ENCODE peak calls at places on chromosomes 5 and 9, in ten cellular contexts. D is neuronal stem cell; K is CD4-positive, CD25-positive, alpha-beta regulatory T cell; J is heart right ventricle; B is H1; O is mesenchymal stem cell; S is MM.1S; Z is lower lobe of right lung; X is left ventricle myocardium inferior; F is gastrocnemius medialis. G is an unnamed sample. For H3K9me3 and H3K36me3, the result is how much of the 10 kb centered on the place peaks cover.

GRCh38 chr5:74595143-74595915 is 45.2 kb downstream of the ENC1 start:
- DNase-seq in O (peak), Z (no peak), K (no peak), S (no peak), D (no peak), F (no peak), J (peak), X (no peak), B (peak), G (no peak)

GRCh38 chr9:110029422-110029814 is 178.5 kb downstream of the C9orf152 start:
- DNase-seq in J (no peak), S (no peak), F (no peak), B (no peak), D (no peak), K (no peak), Z (no peak), O (peak), X (no peak), G (no peak)

GRCh38 chr5:92665506-92665905 is 915.5 kb downstream of the NR2F1-AS1 start:
- DNase-seq in B (no peak), Z (no peak), X (no peak), D (no peak), O (no peak), S (no peak), K (no peak), F (no peak), J (no peak), G (no peak)

GRCh38 chr5:162272417-162272816 is 204.8 kb downstream of the GABRG2 start:
- DNase-seq in Z (no peak), J (no peak), D (no peak), O (no peak), B (no peak), S (no peak), K (no peak), X (no peak), F (no peak), G (no peak)

GRCh38 chr5:10599828-10600227 is 36.0 kb downstream of the ANKRD33B start:
- DNase-seq in S (peak), D (no peak), F (no peak), K (no peak), B (no peak), J (no peak), O (peak), Z (no peak), X (no peak), G (no peak)

GRCh38 chr9:110602281-110602680 is 22.7 kb upstream of the SVEP1 start:
- DNase-seq in F (no peak), D (no peak), Z (no peak), K (no peak), O (no peak), X (no peak), J (no peak), S (no peak), B (no peak), G (no peak)

GRCh38 chr5:154713615-154714125 is 41.5 kb upstream of the LARP1 start:
- DNase-seq in O (peak), F (no peak), B (no peak), J (no peak), S (no peak), D (no peak), Z (no peak), K (no peak), X (no peak), G (no peak)

GRCh38 chr5:39584921-39585320 is 160.1 kb upstream of the DAB2 start:
- DNase-seq in J (no peak), Z (no peak), O (no peak), B (no peak), D (no peak), F (no peak), K (no peak), X (no peak), S (no peak), G (no peak)

GRCh38 chr9:126545116-126545515 is 68.6 kb upstream of the LMX1B start:
- DNase-seq in B (no peak), F (no peak), X (no peak), S (no peak), O (no peak), D (no peak), Z (peak), K (no peak), J (no peak), G (no peak)

GRCh38 chr9:96441798-96442445 is 8.0 kb upstream of the HABP4 start:
- DNase-seq in K (no peak), F (no peak), X (no peak), J (no peak), B (no peak), Z (no peak), D (no peak), S (peak), O (peak), G (no peak)

GRCh38 chr5:10601246-10602030 is 37.6 kb downstream of the ANKRD33B start:
- DNase-seq in Z (peak), K (no peak), O (peak), J (peak), F (peak), D (no peak), S (peak), X (peak), B (no peak), G (peak)

GRCh38 chr9:97703437-97704326 is 6.5 kb upstream of the XPA start:
- DNase-seq in Z (no peak), S (peak), F (no peak), D (no peak), B (no peak), X (no peak), O (peak), K (no peak), J (no peak), G (no peak)

GRCh38 chr5:169161022-169161680 is 139.8 kb downstream of the SLIT3 start:
- DNase-seq in K (no peak), D (peak), X (peak), J (peak), B (no peak), S (no peak), Z (no peak), F (peak), O (peak), G (peak)

GRCh38 chr5:132591140-132591539 is 34.4 kb downstream of the RAD50 start:
- DNase-seq in J (no peak), F (no peak), B (no peak), O (peak), D (no peak), S (no peak), Z (no peak), X (no peak), K (no peak), G (no peak)

GRCh38 chr5:103808464-103809106 is 246.0 kb upstream of the NUDT12 start:
- DNase-seq in J (no peak), O (peak), S (peak), D (peak), K (no peak), Z (no peak), F (no peak), X (no peak), B (peak), G (no peak)

GRCh38 chr5:14869286-14870164 is 2.1 kb downstream of the ANKH start:
- DNase-seq in B (no peak), X (no peak), D (no peak), J (no peak), F (no peak), Z (no peak), O (no peak), K (peak), S (no peak), G (no peak)

GRCh38 chr5:113520429-113520828 is 6.9 kb downstream of the YTHDC2 start:
- DNase-seq in Z (no peak), S (no peak), K (no peak), D (no peak), X (no peak), F (no peak), J (no peak), O (no peak), B (no peak), G (no peak)

GRCh38 chr9:75431388-75431787 is 343.1 kb downstream of the OSTF1 start:
- DNase-seq in F (no peak), D (no peak), K (no peak), X (no peak), B (no peak), Z (no peak), S (no peak), O (no peak), J (no peak), G (no peak)

GRCh38 chr5:75510417-75510835 is 1.0 kb downstream of the CERT1 start:
- DNase-seq in X (no peak), B (no peak), J (no peak), D (no peak), F (peak), O (peak), S (no peak), Z (no peak), K (no peak), G (no peak)

GRCh38 chr5:74963407-74963806 is 89.0 kb downstream of the GCNT4 start:
- DNase-seq in X (no peak), O (no peak), Z (no peak), B (no peak), F (no peak), K (no peak), D (no peak), J (no peak), S (no peak), G (no peak)

GRCh38 chr5:55903121-55903701 is 52.1 kb downstream of the IL31RA start:
- DNase-seq in J (no peak), K (peak), F (no peak), D (no peak), S (no peak), Z (no peak), X (no peak), B (no peak), O (peak), G (no peak)

GRCh38 chr5:132267931-132268501 is 10.5 kb downstream of the PDLIM4 start:
- DNase-seq in J (peak), Z (no peak), S (no peak), O (no peak), B (no peak), D (no peak), F (no peak), K (no peak), X (no peak), G (no peak)

GRCh38 chr5:68329554-68329953 is 114.0 kb downstream of the PIK3R1 start:
- DNase-seq in O (peak), K (no peak), D (no peak), X (no peak), F (no peak), J (no peak), B (no peak), S (no peak), Z (no peak), G (no peak)

GRCh38 chr5:123874600-123875201 is 362.7 kb downstream of the CSNK1G3 start:
- DNase-seq in F (no peak), S (no peak), O (peak), J (peak), D (peak), B (no peak), Z (no peak), X (no peak), K (no peak), G (no peak)

GRCh38 chr9:109010676-109011655 is 2.3 kb downstream of the CTNNAL1 start:
- DNase-seq in F (no peak), O (peak), D (no peak), J (peak), X (no peak), Z (no peak), K (peak), S (peak), B (no peak), G (no peak)

GRCh38 chr5:112857866-112858265 is 3.2 kb upstream of the SRP19 start:
- DNase-seq in X (no peak), F (no peak), J (no peak), O (no peak), K (no peak), D (no peak), Z (no peak), B (no peak), S (no peak), G (no peak)

GRCh38 chr9:110835404-110835803 is 166.8 kb downstream of the MUSK start:
- DNase-seq in S (no peak), J (no peak), B (no peak), F (no peak), O (peak), X (no peak), Z (no peak), D (no peak), K (no peak), G (no peak)

GRCh38 chr5:55191165-55191564 is 18.2 kb upstream of the CDC20B start:
- DNase-seq in S (no peak), X (no peak), Z (no peak), F (no peak), J (no peak), K (no peak), B (no peak), O (no peak), D (no peak), G (no peak)

GRCh38 chr5:170554566-170555267 is 50.9 kb downstream of the KCNIP1 start:
- DNase-seq in B (no peak), O (peak), J (no peak), F (no peak), Z (no peak), K (no peak), S (no peak), D (no peak), X (peak), G (no peak)

GRCh38 chr5:96072138-96072790 is 110.6 kb upstream of the ELL2 start:
- DNase-seq in K (no peak), B (no peak), O (no peak), D (no peak), Z (no peak), F (no peak), J (no peak), S (no peak), X (no peak), G (no peak)

GRCh38 chr5:141402553-141403328 is at the start of gene PCDHGA9:
- DNase-seq in K (no peak), X (no peak), D (no peak), O (no peak), Z (no peak), F (no peak), J (no peak), S (peak), B (no peak), G (no peak)
- H3K9me3 ChIP-seq in K (under half), X (half or more), D (half or more), O (half or more), Z (under half), F (under half), J (half or more), S (under half), B (under half), G (under half)

GRCh38 chr5:164000241-164000640 is 494.8 kb downstream of the MAT2B start:
- DNase-seq in O (no peak), Z (no peak), D (no peak), K (no peak), X (no peak), S (no peak), B (no peak), F (no peak), J (no peak), G (no peak)
- H3K36me3 ChIP-seq in O (under half), Z (under half), D (under half), K (under half), X (under half), S (under half), B (under half), F (under half), J (under half), G (under half)

GRCh38 chr9:80114241-80114640 is 542.5 kb downstream of the TLE4 start:
- DNase-seq in J (no peak), O (no peak), S (no peak), D (no peak), Z (no peak), K (no peak), B (no peak), F (no peak), X (no peak), G (no peak)
- H3K9me3 ChIP-seq in J (under half), O (under half), S (under half), D (under half), Z (under half), K (under half), B (under half), F (under half), X (under half), G (under half)

DNA sequence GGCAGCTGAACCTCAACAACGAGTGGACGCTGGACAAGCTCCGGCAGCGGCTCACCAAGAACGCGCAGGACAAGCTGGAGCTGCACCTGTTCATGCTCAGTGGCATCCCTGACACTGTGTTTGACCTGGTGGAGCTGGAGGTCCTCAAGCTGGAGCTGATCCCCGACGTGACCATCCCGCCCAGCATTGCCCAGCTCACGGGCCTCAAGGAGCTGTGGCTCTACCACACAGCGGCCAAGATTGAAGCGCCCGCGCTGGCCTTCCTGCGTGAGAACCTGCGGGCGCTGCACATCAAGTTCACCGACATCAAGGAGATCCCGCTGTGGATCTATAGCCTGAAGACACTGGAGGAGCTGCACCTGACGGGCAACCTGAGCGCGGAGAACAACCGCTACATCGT is 12.4 kb upstream of the PHYHD1 start:
- DNase-seq in B (no peak), F (no peak), J (no peak), S (no peak), X (no peak), K (no peak), D (no peak), O (no peak), Z (no peak), G (no peak)
- H3K36me3 ChIP-seq in B (under half), F (under half), J (under half), S (under half), X (under half), K (under half), D (half or more), O (half or more), Z (under half), G (half or more)

GRCh38 chr5:179223961-179224360 is 121.3 kb downstream of the ADAMTS2 start:
- DNase-seq in S (no peak), X (no peak), B (no peak), O (no peak), J (no peak), K (no peak), F (no peak), Z (peak), D (no peak), G (no peak)
- H3K9me3 ChIP-seq in S (under half), X (under half), B (under half), O (under half), J (under half), K (under half), F (under half), Z (under half), D (under half), G (under half)

GRCh38 chr9:93532121-93532520 is 44.3 kb upstream of the PHF2 start:
- DNase-seq in B (no peak), K (no peak), O (no peak), S (no peak), Z (no peak), X (no peak), F (no peak), D (no peak), J (no peak), G (no peak)

GRCh38 chr9:93536874-93537273 is 39.5 kb upstream of the PHF2 start:
- DNase-seq in X (no peak), O (no peak), B (no peak), S (no peak), Z (no peak), F (peak), D (no peak), K (no peak), J (no peak), G (no peak)

GRCh38 chr9:93531374-93531773 is 45.0 kb upstream of the PHF2 start:
- DNase-seq in X (no peak), O (no peak), Z (no peak), D (no peak), B (no peak), F (peak), K (no peak), J (no peak), S (no peak), G (no peak)

GRCh38 chr9:93536167-93536566 is 40.2 kb upstream of the PHF2 start:
- DNase-seq in F (no peak), K (no peak), B (no peak), X (no peak), O (no peak), J (no peak), S (no peak), Z (no peak), D (no peak), G (no peak)

DNA sequence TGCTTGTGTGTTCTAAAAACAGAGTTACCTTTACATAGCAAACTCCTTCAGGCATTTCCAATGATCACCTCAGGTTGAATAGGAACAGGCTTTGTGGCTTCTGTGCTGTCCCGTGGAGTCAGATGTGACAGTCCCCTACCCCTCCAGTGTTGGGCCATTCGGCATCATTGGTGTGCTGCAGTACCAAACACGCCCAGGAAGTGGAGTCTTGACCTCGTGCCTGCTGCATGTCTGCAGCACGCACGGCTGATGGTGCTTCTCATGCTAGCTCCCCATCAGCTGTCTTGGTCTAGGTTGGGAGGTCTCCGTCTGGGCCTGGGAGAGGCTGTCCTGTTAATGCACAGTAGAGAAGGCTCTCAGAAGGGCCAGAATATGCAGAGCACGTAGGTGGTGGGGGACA is 42.5 kb upstream of the PHF2 start:
- DNase-seq in F (no peak), K (no peak), O (no peak), S (no peak), Z (no peak), D (no peak), X (no peak), B (no peak), J (no peak), G (no peak)
- H3K36me3 ChIP-seq in F (under half), K (half or more), O (under half), S (under half), Z (half or more), D (half or more), X (half or more), B (under half), J (under half), G (under half)

GRCh38 chr5:44983006-44983405 is 174.3 kb downstream of the MRPS30 start:
- DNase-seq in D (peak), J (no peak), S (no peak), F (no peak), O (no peak), Z (no peak), X (no peak), K (no peak), B (no peak), G (no peak)
- H3K9me3 ChIP-seq in D (under half), J (half or more), S (under half), F (under half), O (under half), Z (under half), X (half or more), K (under half), B (under half), G (half or more)

GRCh38 chr5:135335031-135335828 is 63.8 kb downstream of the MACROH2A1 start:
- DNase-seq in X (no peak), J (no peak), Z (no peak), O (no peak), K (no peak), F (no peak), S (no peak), D (no peak), B (no peak), G (no peak)
- H3K36me3 ChIP-seq in X (half or more), J (under half), Z (half or more), O (half or more), K (half or more), F (half or more), S (under half), D (half or more), B (under half), G (half or more)